ENCODE peak calls at places on chromosomes 12 and 14, in eight cellular contexts. P is OCI-LY7; W is heart left ventricle; X is tibial nerve; C is ovary; L is CD4-positive, CD25-positive, alpha-beta regulatory T cell; I is body of pancreas; D is neural progenitor cell. E is an unnamed sample. For H3K4me1 and H3K9me3, the result is how much of the 10 kb centered on the place peaks cover.

GRCh38 chr12:96427269-96427729 is 27.1 kb upstream of the CDK17 start:
- DNase-seq in D (peak), I (peak), C (peak), P (no peak), W (peak), X (no peak), L (no peak), E (peak)

GRCh38 chr12:68507657-68508056 is 103.0 kb upstream of the RAP1B start:
- DNase-seq in P (no peak), W (no peak), X (no peak), I (no peak), D (no peak), L (no peak), C (no peak), E (no peak)

GRCh38 chr12:40622246-40622838 is 69.9 kb upstream of the CNTN1 start:
- DNase-seq in W (no peak), L (no peak), I (peak), D (peak), C (peak), P (peak), X (peak), E (peak)

GRCh38 chr12:85979641-85980040 is 105.5 kb downstream of the NTS start:
- DNase-seq in L (no peak), W (no peak), X (no peak), P (no peak), I (no peak), C (no peak), D (no peak), E (no peak)

GRCh38 chr12:11765817-11766794 is 116.6 kb downstream of the ETV6 start:
- DNase-seq in I (no peak), D (no peak), C (peak), P (no peak), X (no peak), W (no peak), L (no peak), E (peak)

GRCh38 chr14:93103392-93104080 is 12.2 kb downstream of the ITPK1 start:
- DNase-seq in C (no peak), I (no peak), D (no peak), W (no peak), P (peak), L (peak), X (no peak), E (peak)

GRCh38 chr12:23771230-23771949 is 178.1 kb downstream of the SOX5 start:
- DNase-seq in X (peak), D (peak), L (no peak), I (peak), C (no peak), P (no peak), W (no peak), E (peak)

GRCh38 chr14:79730911-79731310 is 480.4 kb downstream of the DIO2 start:
- DNase-seq in P (no peak), W (no peak), I (no peak), L (no peak), C (no peak), D (no peak), X (no peak), E (no peak)

GRCh38 chr14:66082009-66082408 is 404.2 kb upstream of the CCDC196 start:
- DNase-seq in X (no peak), P (no peak), D (no peak), W (no peak), C (no peak), I (no peak), L (no peak), E (no peak)

GRCh38 chr14:50830044-50830931 is 674 bp downstream of the NIN start:
- DNase-seq in D (peak), W (peak), P (peak), C (peak), X (no peak), L (peak), I (peak), E (peak)

GRCh38 chr14:96583605-96584041 is 81.4 kb downstream of the PAPOLA start:
- DNase-seq in W (no peak), X (no peak), C (no peak), L (no peak), P (no peak), I (no peak), D (no peak), E (no peak)

GRCh38 chr12:126617312-126617711 is 1552.1 kb downstream of the AACS start:
- DNase-seq in X (no peak), P (no peak), I (peak), D (peak), L (no peak), C (no peak), W (no peak), E (no peak)

GRCh38 chr14:91284146-91284790 is 39.8 kb upstream of the GPR68 start:
- DNase-seq in L (no peak), D (no peak), W (no peak), P (no peak), I (no peak), C (no peak), X (no peak), E (no peak)

GRCh38 chr14:29536886-29537511 is 390.6 kb downstream of the PRKD1 start:
- DNase-seq in D (no peak), X (no peak), W (no peak), P (peak), L (no peak), I (no peak), C (no peak), E (no peak)

GRCh38 chr12:9711664-9712063 is 21.2 kb downstream of the CLECL1 start:
- DNase-seq in L (no peak), I (no peak), D (no peak), C (no peak), P (no peak), X (no peak), W (no peak), E (no peak)

GRCh38 chr12:39368096-39368495 is 74.8 kb downstream of the KIF21A start:
- DNase-seq in C (no peak), X (no peak), L (no peak), D (no peak), I (no peak), P (no peak), W (no peak), E (no peak)

GRCh38 chr14:60691383-60692113 is 32.6 kb downstream of the SIX4 start:
- DNase-seq in C (no peak), D (no peak), W (no peak), X (no peak), I (no peak), P (no peak), L (no peak), E (no peak)
- H3K4me1 ChIP-seq in C (under half), D (under half), W (under half), X (under half), I (under half), P (under half), L (under half), E (under half)

GRCh38 chr14:106308839-106309389 is 782.5 kb downstream of the TMEM121 start:
- DNase-seq in P (peak), I (peak), X (no peak), L (peak), D (peak), C (no peak), W (peak), E (no peak)
- H3K9me3 ChIP-seq in P (under half), I (under half), X (under half), L (under half), D (under half), C (under half), W (under half), E (under half)

GRCh38 chr14:22556021-22556989 is 32.7 kb downstream of the DAD1 start:
- DNase-seq in D (no peak), P (peak), W (peak), L (peak), C (no peak), I (peak), X (no peak), E (peak)

GRCh38 chr14:22556990-22557623 is 31.9 kb downstream of the DAD1 start:
- DNase-seq in X (peak), W (peak), L (peak), C (peak), D (peak), I (peak), P (peak), E (peak)

GRCh38 chr14:22553445-22553844 is 35.6 kb downstream of the DAD1 start:
- DNase-seq in L (no peak), W (no peak), C (no peak), D (no peak), P (no peak), X (no peak), I (no peak), E (no peak)

GRCh38 chr14:22554706-22555572 is 34.1 kb downstream of the DAD1 start:
- DNase-seq in I (no peak), X (no peak), L (no peak), D (no peak), C (no peak), P (peak), W (no peak), E (no peak)

GRCh38 chr14:22555573-22556011 is 33.4 kb downstream of the DAD1 start:
- DNase-seq in X (no peak), C (no peak), P (peak), L (peak), D (no peak), I (no peak), W (no peak), E (no peak)
- H3K4me3 ChIP-seq in X (no peak), C (no peak), P (peak), L (peak), D (no peak), I (no peak), W (no peak), E (no peak)

GRCh38 chr12:123891516-123892179 is 81.0 kb downstream of the CCDC92 start:
- DNase-seq in L (no peak), I (no peak), P (no peak), D (peak), C (no peak), W (no peak), X (no peak), E (no peak)

GRCh38 chr12:123891011-123891410 is 81.6 kb downstream of the CCDC92 start:
- DNase-seq in I (no peak), X (no peak), W (no peak), L (no peak), D (no peak), C (no peak), P (no peak), E (no peak)

GRCh38 chr12:123889000-123889399 is 83.6 kb downstream of the CCDC92 start:
- DNase-seq in I (no peak), X (no peak), C (no peak), D (no peak), P (no peak), W (no peak), L (no peak), E (no peak)

GRCh38 chr12:123890536-123890902 is 82.1 kb downstream of the CCDC92 start:
- DNase-seq in X (no peak), L (no peak), P (no peak), W (no peak), I (no peak), D (no peak), C (no peak), E (no peak)

DNA sequence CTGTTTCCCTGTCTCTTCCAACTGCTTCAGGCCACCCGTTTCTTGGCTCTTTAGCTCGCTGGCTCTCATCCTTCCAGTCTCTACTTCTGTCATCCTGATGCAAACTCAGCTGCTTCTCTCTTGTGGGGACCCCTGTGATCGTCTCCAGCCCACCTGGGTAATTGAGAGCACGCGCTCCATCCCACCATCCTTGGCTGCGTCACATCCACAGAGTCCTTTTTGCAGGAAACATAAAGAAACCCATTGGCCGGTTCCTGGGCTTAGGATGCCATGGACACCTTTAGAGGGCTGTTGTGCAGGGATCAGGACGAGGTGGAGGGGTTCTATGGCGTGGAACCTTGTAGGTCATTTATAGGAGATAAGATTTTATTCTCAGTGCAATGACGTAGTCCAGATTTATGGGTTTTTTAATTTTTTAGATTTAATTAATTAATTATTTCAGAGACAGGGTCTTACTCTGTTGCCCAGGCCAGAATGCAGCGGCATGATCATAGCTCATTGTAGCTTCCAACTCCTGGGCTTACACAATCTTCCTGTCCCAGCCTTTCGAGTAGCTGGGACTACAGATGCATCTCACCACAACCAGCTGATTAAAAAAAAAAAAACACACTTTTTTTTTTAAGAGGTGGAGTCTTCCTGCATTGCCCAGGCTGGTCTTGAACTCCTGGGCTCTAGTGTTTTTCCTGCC is 82.6 kb downstream of the CCDC92 start:
- DNase-seq in D (no peak), C (no peak), L (no peak), W (no peak), I (no peak), X (no peak), P (no peak), E (no peak)
- H3K4me1 ChIP-seq in D (under half), C (under half), L (under half), W (under half), I (under half), X (under half), P (under half), E (under half)

DNA sequence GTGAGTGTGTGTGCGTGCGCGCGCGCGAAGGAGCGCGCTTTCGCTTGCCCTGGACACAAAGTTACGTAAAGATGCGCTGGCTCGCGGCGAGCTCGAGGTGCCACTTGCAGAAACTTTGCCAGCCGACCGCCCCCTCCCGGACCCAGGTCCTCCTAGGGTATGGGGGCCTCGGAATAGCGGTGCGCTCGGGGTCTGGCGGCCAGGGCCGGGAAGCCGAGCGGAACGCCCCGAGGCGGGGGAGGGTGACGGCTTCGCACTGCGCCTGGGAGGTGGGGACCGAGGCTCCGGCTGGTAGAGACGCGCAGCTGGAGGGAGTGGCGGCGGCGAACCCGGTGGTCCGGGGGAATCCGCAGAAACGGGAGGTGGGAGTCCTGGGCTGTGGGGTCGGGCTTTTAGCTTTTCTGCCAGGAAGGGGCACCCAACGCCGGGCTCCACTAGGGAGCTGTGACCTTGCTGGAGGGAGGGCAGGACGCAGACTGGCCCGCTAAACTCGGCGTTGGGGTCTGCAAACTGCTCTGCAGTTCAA is 837 bp downstream of the RFX4 start:
- DNase-seq in D (peak), I (no peak), C (no peak), P (no peak), X (no peak), L (no peak), W (no peak), E (no peak)
- H3K9me3 ChIP-seq in D (under half), I (under half), C (under half), P (under half), X (under half), L (under half), W (under half), E (under half)

GRCh38 chr12:13093191-13093849 is 10.1 kb downstream of the GSG1 start:
- DNase-seq in D (no peak), L (no peak), W (no peak), I (no peak), P (no peak), C (no peak), X (no peak), E (no peak)

GRCh38 chr12:13095266-13095995 is 8.0 kb downstream of the GSG1 start:
- DNase-seq in D (no peak), W (no peak), P (no peak), I (no peak), X (no peak), L (no peak), C (no peak), E (no peak)

GRCh38 chr12:13091831-13092230 is 11.6 kb downstream of the GSG1 start:
- DNase-seq in L (no peak), W (no peak), C (no peak), I (no peak), D (no peak), P (no peak), X (no peak), E (no peak)

GRCh38 chr12:13093850-13094225 is 9.6 kb downstream of the GSG1 start:
- DNase-seq in L (no peak), X (no peak), D (no peak), P (no peak), W (no peak), C (no peak), I (no peak), E (no peak)

GRCh38 chr12:13094349-13094748 is 9.1 kb downstream of the GSG1 start:
- DNase-seq in C (no peak), I (no peak), L (no peak), X (no peak), D (no peak), W (no peak), P (no peak), E (no peak)
- H3K4me3 ChIP-seq in C (no peak), I (no peak), L (no peak), X (no peak), D (no peak), W (no peak), P (no peak), E (no peak)

E was measured in right cardiac atrium.